ENCODE peak calls at places on chromosomes 5 and 9, in seven cellular contexts. N is HEK293T; Z is suprapubic skin; A is upper lobe of left lung; M is NCI-H2107; U is activated gamma-delta T cell treated with anti-CD3 and anti-CD28 coated beads, Interleukin-2, amount 50 U/mL, for 16 hours; W is cardiac muscle cell. H is an unnamed sample.

GRCh38 chr5:37005252-37005651 is 128.7 kb downstream of the NIPBL start:
- DNase-seq in M (no peak), N (no peak), A (no peak), U (no peak), W (no peak), Z (no peak), H (no peak)

GRCh38 chr9:88521308-88521707 is 13.7 kb upstream of the NXNL2 start:
- DNase-seq in N (no peak), Z (no peak), M (no peak), W (no peak), U (no peak), A (no peak), H (no peak)

GRCh38 chr5:16547200-16547842 is 69.5 kb downstream of the RETREG1 start:
- DNase-seq in W (no peak), Z (no peak), A (no peak), U (no peak), M (no peak), N (no peak), H (no peak)

GRCh38 chr9:128787583-128788156 is 617 bp downstream of the TBC1D13 start:
- DNase-seq in U (no peak), Z (no peak), M (no peak), W (peak), A (no peak), N (no peak), H (no peak)

GRCh38 chr9:18428621-18429020 is 45.3 kb upstream of the ADAMTSL1 start:
- DNase-seq in U (no peak), W (no peak), A (no peak), N (no peak), M (no peak), Z (no peak), H (no peak)

GRCh38 chr5:151298465-151298864 is 5.1 kb downstream of the SLC36A3 start:
- DNase-seq in Z (no peak), A (no peak), M (no peak), N (no peak), W (no peak), U (no peak), H (no peak)

GRCh38 chr9:131038256-131039128 is 29.5 kb downstream of the LAMC3 start:
- DNase-seq in A (no peak), U (no peak), N (no peak), W (no peak), Z (no peak), M (no peak), H (no peak)

GRCh38 chr5:158614951-158615350 is 484.8 kb downstream of the EBF1 start:
- DNase-seq in W (no peak), Z (no peak), M (no peak), U (no peak), N (no peak), A (no peak), H (no peak)

GRCh38 chr9:115591584-115591984 is 473.6 kb upstream of the TNC start:
- DNase-seq in M (peak), N (peak), W (peak), U (no peak), Z (peak), A (no peak), H (peak)

GRCh38 chr9:120916573-120916972 is 10.0 kb downstream of the TRAF1 start:
- DNase-seq in A (no peak), W (no peak), M (no peak), N (no peak), U (no peak), Z (peak), H (peak)

GRCh38 chr9:71647094-71647591 is 121.2 kb downstream of the CEMIP2 start:
- DNase-seq in U (no peak), A (no peak), M (peak), Z (peak), N (no peak), W (no peak), H (peak)

GRCh38 chr5:100306000-100306399 is 229.2 kb upstream of the FAM174A start:
- DNase-seq in W (no peak), N (no peak), M (no peak), U (no peak), Z (no peak), A (no peak), H (no peak)

GRCh38 chr9:36039696-36040095 is 3.0 kb downstream of the RECK start:
- DNase-seq in U (no peak), A (no peak), Z (no peak), N (no peak), M (no peak), W (no peak), H (no peak)

GRCh38 chr9:71637926-71638325 is 130.4 kb downstream of the CEMIP2 start:
- DNase-seq in Z (no peak), M (no peak), N (no peak), A (no peak), U (no peak), W (no peak), H (no peak)

GRCh38 chr5:170626507-170627150 is 122.8 kb downstream of the KCNIP1 start:
- DNase-seq in N (no peak), W (no peak), M (no peak), U (no peak), Z (no peak), A (no peak), H (no peak)

GRCh38 chr5:58156354-58156753 is 303.5 kb downstream of the PLK2 start:
- DNase-seq in Z (no peak), M (no peak), W (no peak), A (no peak), U (no peak), N (no peak), H (peak)

GRCh38 chr5:170632985-170633234 is 129.1 kb downstream of the KCNIP1 start:
- DNase-seq in M (no peak), U (peak), A (peak), W (peak), Z (peak), N (no peak), H (peak)

GRCh38 chr5:141838326-141839014 is 39.7 kb downstream of the PCDH1 start:
- DNase-seq in A (peak), Z (no peak), N (no peak), U (no peak), M (no peak), W (no peak), H (no peak)

GRCh38 chr9:23587433-23587832 is 238.6 kb downstream of the ELAVL2 start:
- DNase-seq in M (no peak), N (no peak), U (no peak), Z (no peak), W (peak), A (no peak), H (peak)

GRCh38 chr9:36319806-36320205 is 61.6 kb upstream of the GNE start:
- DNase-seq in W (no peak), M (no peak), A (no peak), N (no peak), Z (no peak), U (no peak), H (no peak)

GRCh38 chr9:31519011-31519410 is 865.4 kb upstream of the ACO1 start:
- DNase-seq in Z (no peak), A (no peak), N (no peak), W (no peak), M (no peak), U (peak), H (no peak)

GRCh38 chr9:37999501-38000189 is 69.4 kb downstream of the SHB start:
- DNase-seq in Z (no peak), W (no peak), N (no peak), M (peak), A (no peak), U (no peak), H (peak)

GRCh38 chr5:146967646-146968045 is 89.1 kb upstream of the PPP2R2B start:
- DNase-seq in W (no peak), Z (no peak), U (no peak), M (no peak), N (no peak), A (no peak), H (peak)

GRCh38 chr5:147935032-147935431 is 28.7 kb upstream of the C5orf46 start:
- DNase-seq in U (no peak), Z (no peak), W (peak), A (no peak), M (no peak), N (peak), H (peak)

GRCh38 chr5:3954633-3955032 is 359.0 kb downstream of the IRX1 start:
- DNase-seq in A (no peak), W (no peak), U (no peak), N (no peak), M (no peak), Z (no peak), H (no peak)

GRCh38 chr9:15417626-15418025 is 5.0 kb upstream of the SNAPC3 start:
- DNase-seq in U (no peak), Z (no peak), A (no peak), N (no peak), W (no peak), M (no peak), H (no peak)